ENCODE peak calls at places on chromosomes 4 and X, in six cellular contexts. V, R, K, L, G and Z are unnamed samples.

GRCh38 chr4:99202536-99202935 is 16.5 kb downstream of the ADH6 start:
- DNase-seq in V (no peak), R (no peak), K (no peak), L (no peak), G (no peak), Z (no peak)

GRCh38 chr4:181528570-181529184 is 714.5 kb upstream of the TENM3 start:
- DNase-seq in V (peak; percentile 84), R (peak; percentile 60), K (no peak), L (peak; percentile 19), G (peak; percentile 71), Z (peak; percentile 61)

GRCh38 chrX:3161686-3162085 is 120.4 kb downstream of the ARSF start:
- DNase-seq in V (no peak), R (no peak), K (no peak), L (no peak), G (no peak), Z (no peak)

GRCh38 chr4:135371137-135371536 is 1169.5 kb upstream of the PABPC4L start:
- DNase-seq in V (no peak), R (no peak), K (no peak), L (no peak), G (no peak), Z (no peak)

GRCh38 chrX:150887906-150888465 is 10.5 kb downstream of the CD99L2 start:
- DNase-seq in V (no peak), R (no peak), K (peak; percentile 25), L (no peak), G (peak; percentile 79), Z (no peak)

GRCh38 chr4:121777625-121778024 is 12.7 kb upstream of the SMIM43 start:
- DNase-seq in V (no peak), R (no peak), K (no peak), L (no peak), G (no peak), Z (no peak)

GRCh38 chr4:89765966-89766365 is 71.0 kb downstream of the SNCA start:
- DNase-seq in V (no peak), R (no peak), K (no peak), L (no peak), G (no peak), Z (no peak)

GRCh38 chr4:175953960-175954521 is 111.6 kb upstream of the WDR17 start:
- DNase-seq in V (no peak), R (peak; percentile 73), K (no peak), L (no peak), G (peak; percentile 35), Z (no peak)

GRCh38 chrX:30301203-30301602 is 8.0 kb downstream of the NR0B1 start:
- DNase-seq in V (no peak), R (no peak), K (no peak), L (no peak), G (no peak), Z (no peak)

GRCh38 chrX:38768079-38768478 is 33.2 kb upstream of the MID1IP1 start:
- DNase-seq in V (no peak), R (peak; percentile 33), K (no peak), L (no peak), G (peak; percentile 52), Z (no peak)

GRCh38 chrX:99795495-99795894 is 614.6 kb downstream of the PCDH19 start:
- DNase-seq in V (no peak), R (no peak), K (no peak), L (no peak), G (no peak), Z (no peak)

GRCh38 chr4:36053931-36054330 is 190.4 kb downstream of the ARAP2 start:
- DNase-seq in V (no peak), R (no peak), K (no peak), L (no peak), G (no peak), Z (no peak)

GRCh38 chr4:159360549-159360948 is 257.7 kb downstream of the RAPGEF2 start:
- DNase-seq in V (no peak), R (no peak), K (no peak), L (peak; percentile 48), G (peak; percentile 67), Z (no peak)

GRCh38 chr4:153466637-153467153 is 535 bp downstream of the TMEM131L start:
- DNase-seq in V (no peak), R (peak; percentile 55), K (no peak), L (no peak), G (no peak), Z (no peak)

GRCh38 chr4:176769519-176769918 is 23.2 kb downstream of the VEGFC start:
- DNase-seq in V (no peak), R (no peak), K (no peak), L (peak; percentile 45), G (peak; percentile 82), Z (no peak)

GRCh38 chr4:55949480-55949802 is 696 bp downstream of the CEP135 start:
- DNase-seq in V (no peak), R (no peak), K (no peak), L (no peak), G (no peak), Z (no peak)

GRCh38 chr4:76376534-76376933 is 44.4 kb downstream of the CCDC158 start:
- DNase-seq in V (no peak), R (no peak), K (no peak), L (no peak), G (no peak), Z (no peak)

GRCh38 chrX:53223955-53224859 is 800 bp downstream of the KDM5C start:
- DNase-seq in V (no peak), R (peak; percentile 11), K (peak; percentile 87), L (peak; percentile 19), G (peak; percentile 78), Z (peak; percentile 67)

GRCh38 chrX:119201570-119201969 is 34.5 kb upstream of the PGRMC1 start:
- DNase-seq in V (no peak), R (no peak), K (no peak), L (no peak), G (peak; percentile 32), Z (no peak)

DNA sequence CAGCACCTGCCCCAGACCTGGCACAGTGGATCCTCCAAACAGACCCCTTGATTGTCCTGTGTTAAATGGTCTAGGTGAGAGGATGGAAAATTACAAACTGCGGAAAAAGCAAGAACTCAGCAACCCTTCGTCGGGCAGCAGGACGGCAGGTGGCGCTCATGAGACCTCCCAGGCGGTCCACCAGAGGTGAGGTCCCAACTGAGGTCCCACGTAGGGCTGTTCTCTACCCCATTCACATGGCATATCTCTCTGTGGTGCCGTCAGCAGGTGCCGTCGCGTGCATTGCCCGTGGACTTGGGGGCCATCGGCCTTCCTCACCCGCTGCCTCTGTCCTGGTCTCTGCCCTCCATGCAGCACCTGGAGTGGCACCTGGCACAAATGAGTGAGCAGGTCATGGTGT is 88.2 kb downstream of the CRMP1 start:
- DNase-seq in V (no peak), R (no peak), K (no peak), L (no peak), G (no peak), Z (no peak)
- TF ChIP-seq CTCF in V (no peak), R (peak; percentile 16), K (no peak), L (no peak), G (no peak), Z (no peak)

DNA sequence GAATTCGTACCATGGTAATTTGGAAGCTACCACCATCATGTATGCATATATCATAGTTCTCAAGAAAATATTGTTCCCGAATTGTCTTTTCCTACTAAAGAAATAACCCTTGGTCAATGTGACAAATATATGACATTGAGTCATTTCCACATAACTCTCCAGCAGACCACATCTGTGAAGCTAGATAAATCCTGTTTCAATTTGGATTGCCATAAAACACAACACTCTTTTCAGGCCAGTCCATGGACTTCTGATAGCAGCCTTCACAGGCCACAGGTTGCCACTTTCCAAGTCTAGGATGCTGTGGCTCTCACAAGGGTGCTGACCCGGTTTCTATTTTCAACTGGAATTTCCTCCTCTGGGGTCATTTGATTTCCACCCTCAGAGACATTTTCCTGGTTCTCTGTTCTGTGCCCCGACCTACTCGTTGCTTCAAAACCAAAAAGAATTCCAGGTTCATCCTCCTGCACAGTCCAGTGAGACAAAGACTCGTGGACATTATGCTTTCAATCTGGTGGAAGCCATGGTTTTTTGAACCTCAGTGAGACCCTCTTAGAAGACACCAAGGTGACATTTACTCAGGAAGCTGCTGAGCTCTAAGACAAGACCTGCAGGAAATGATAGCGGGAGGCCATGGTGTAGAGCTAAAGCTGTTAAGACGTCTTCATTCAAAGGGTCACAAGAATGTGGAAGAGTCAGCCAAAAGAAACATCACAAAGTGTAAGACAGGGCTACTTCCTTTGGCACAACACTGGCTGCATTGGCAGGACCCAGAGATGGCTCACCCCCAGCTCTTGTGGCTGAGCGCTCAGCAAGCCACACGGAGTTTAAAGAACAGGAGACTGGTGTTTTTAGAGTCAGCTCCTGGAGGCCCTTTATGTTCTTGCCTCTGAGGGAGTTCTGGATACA is 119.8 kb downstream of the AMELX start:
- DNase-seq in V (no peak), R (no peak), K (no peak), L (no peak), G (no peak), Z (no peak)
- H3K4me3 ChIP-seq in V (no peak overlapping the region), R (no peak overlapping the region), K (no peak overlapping the region), L (no peak overlapping the region), G (no peak overlapping the region), Z (no peak overlapping the region)

GRCh38 chrX:54449929-54450328 is 9.7 kb downstream of the TSR2 start:
- DNase-seq in V (no peak), R (no peak), K (no peak), L (no peak), G (no peak), Z (no peak)

GRCh38 chrX:54447461-54447860 is 7.3 kb downstream of the TSR2 start:
- DNase-seq in V (no peak), R (no peak), K (no peak), L (no peak), G (peak; percentile 20), Z (no peak)

GRCh38 chrX:54452920-54453319 is 12.7 kb downstream of the TSR2 start:
- DNase-seq in V (no peak), R (peak; percentile 37), K (no peak), L (no peak), G (peak; percentile 9), Z (no peak)
- TF ChIP-seq CTCF in V (no peak), R (peak; percentile 51), K (no peak), L (no peak), G (peak; percentile 38), Z (no peak)

GRCh38 chrX:9913041-9913440 is 54.1 kb upstream of the CLDN34 start:
- DNase-seq in V (no peak), R (no peak), K (no peak), L (no peak), G (peak; percentile 77), Z (no peak)
- H3K4me3 ChIP-seq in V (no peak overlapping the region), R (no peak overlapping the region), K (no peak overlapping the region), L (peak overlapping the region; percentile 70), G (peak overlapping the region; percentile 33), Z (no peak overlapping the region)

DNA sequence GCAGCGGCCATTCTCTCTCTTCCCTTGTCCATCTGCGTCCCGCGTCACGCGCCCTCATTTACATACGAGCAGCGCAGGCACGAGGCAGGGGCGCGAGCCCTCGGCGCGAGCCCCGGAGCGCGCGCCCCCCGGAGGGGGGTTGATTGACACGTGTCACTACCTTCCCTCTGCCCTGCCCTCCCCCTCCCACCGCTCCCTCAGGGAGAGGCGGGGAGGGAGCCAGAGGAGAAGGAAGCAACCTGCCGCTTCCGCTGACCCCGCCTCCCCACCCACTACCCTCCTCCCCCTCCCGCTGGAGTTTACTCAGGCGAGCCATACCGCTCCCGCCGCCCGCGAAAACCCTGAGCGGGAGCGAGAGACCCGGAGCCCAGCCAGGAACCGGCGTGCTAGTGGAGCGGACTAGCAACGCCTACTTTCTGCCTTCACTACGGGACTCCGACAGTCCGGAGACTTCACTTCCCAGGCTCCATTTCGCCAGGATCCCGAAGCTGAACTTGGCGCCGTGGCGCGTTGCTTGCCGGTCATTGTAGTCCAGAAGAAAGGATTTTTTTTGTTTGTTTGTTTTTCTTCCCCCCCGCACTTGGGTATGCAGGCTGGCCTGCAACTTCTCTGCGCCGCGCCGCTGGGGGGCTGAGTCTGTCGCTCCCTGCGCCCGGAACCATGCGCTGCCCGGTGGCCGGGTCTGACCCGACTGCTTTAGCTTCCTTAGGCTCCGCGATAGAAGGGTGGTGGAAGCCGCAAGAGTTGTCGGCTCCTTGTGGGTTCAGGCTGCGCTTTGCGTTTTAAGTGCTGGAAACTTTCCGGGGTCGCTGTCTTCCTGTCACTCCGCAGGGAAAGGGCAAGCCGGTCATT is at the start of gene LCORL:
- DNase-seq in V (peak; percentile 97), R (peak; percentile 96), K (peak; percentile 98), L (peak; percentile 68), G (peak; percentile 91), Z (peak; percentile 95)
- TF ChIP-seq CTCF in V (no peak), R (peak; percentile 60), K (no peak), L (no peak), G (no peak), Z (no peak)